ENCODE peak calls at places on chromosomes 6 and 20, in four cellular contexts. L, J, U and V are unnamed samples.
A peak's percentile ranks its signal among the peaks of the same experiment; 100 is the strongest.

GRCh38 chr6:14089224-14089623 is 28.3 kb upstream of the CD83 start:
- DNase-seq in J (no peak), U (no peak), L (no peak), V (no peak)

GRCh38 chr20:19996970-19997369 is 20.2 kb upstream of the NAA20 start:
- DNase-seq in U (no peak), J (no peak), L (no peak), V (no peak)

GRCh38 chr6:33749401-33749800 is 2.7 kb upstream of the IP6K3 start:
- DNase-seq in U (no peak), L (no peak), J (no peak), V (no peak)

GRCh38 chr20:31606928-31607639 is 2.0 kb downstream of the ID1 start:
- DNase-seq in L (no peak), U (no peak), J (no peak), V (peak; percentile 68)

GRCh38 chr6:26421259-26422144 is 18.8 kb upstream of the BTN3A3 start:
- DNase-seq in L (peak; percentile 46), J (peak; percentile 79), U (peak; percentile 18), V (peak; percentile 91)

GRCh38 chr6:127959869-127960268 is 59.0 kb upstream of the THEMIS start:
- DNase-seq in J (no peak), L (no peak), U (no peak), V (no peak)

GRCh38 chr20:3461191-3461874 is 9.5 kb upstream of the ATRN start:
- DNase-seq in U (no peak), L (no peak), J (no peak), V (no peak)

GRCh38 chr20:9441948-9442347 is 72.4 kb upstream of the LAMP5 start:
- DNase-seq in U (no peak), J (no peak), L (no peak), V (no peak)

GRCh38 chr20:38134427-38135281 is 30.4 kb downstream of the TGM2 start:
- DNase-seq in L (no peak), U (no peak), J (no peak), V (peak; percentile 30)

GRCh38 chr20:39107741-39108140 is 145.6 kb downstream of the DHX35 start:
- DNase-seq in J (no peak), L (no peak), U (no peak), V (peak; percentile 5)

GRCh38 chr20:54466112-54466511 is 9.3 kb upstream of the DOK5 start:
- DNase-seq in U (no peak), J (no peak), L (no peak), V (no peak)

GRCh38 chr6:33983109-33983475 is 162.8 kb downstream of the GRM4 start:
- DNase-seq in L (no peak), J (no peak), U (no peak), V (no peak)

GRCh38 chr6:79672631-79673065 is 41.5 kb downstream of the SH3BGRL2 start:
- DNase-seq in L (peak; percentile 20), U (no peak), J (no peak), V (no peak)

GRCh38 chr6:170124150-170124549 is 166.7 kb downstream of the DLL1 start:
- DNase-seq in J (no peak), L (no peak), U (no peak), V (no peak)

GRCh38 chr6:39942903-39943580 is 8.8 kb upstream of the MOCS1 start:
- DNase-seq in L (no peak), U (no peak), J (no peak), V (no peak)

GRCh38 chr20:47765715-47766594 is 19.3 kb downstream of the SULF2 start:
- DNase-seq in L (no peak), J (peak; percentile 63), U (no peak), V (no peak)

GRCh38 chr20:297098-297924 is at the start of gene ZCCHC3:
- DNase-seq in J (peak; percentile 91), U (peak; percentile 39), L (peak; percentile 81), V (peak; percentile 99)

GRCh38 chr6:135901776-135902524 is 50.4 kb downstream of the PDE7B start:
- DNase-seq in L (peak; percentile 26), J (no peak), U (no peak), V (no peak)

GRCh38 chr20:14495066-14495465 is 157.7 kb upstream of the FLRT3 start:
- DNase-seq in U (no peak), J (no peak), L (no peak), V (no peak)

GRCh38 chr6:14275493-14275851 is 157.9 kb downstream of the CD83 start:
- DNase-seq in J (no peak), U (no peak), L (no peak), V (no peak)

GRCh38 chr20:813386-813785 is 20.1 kb upstream of the FAM110A start:
- DNase-seq in J (no peak), U (no peak), L (no peak), V (no peak)

GRCh38 chr6:14705841-14706377 is 540.0 kb upstream of the JARID2 start:
- DNase-seq in J (no peak), L (no peak), U (no peak), V (no peak)